ENCODE peak calls at places on chromosome 20, in four cellular contexts. T is non-pigmented ciliary epithelial cell, O is AG10803, F is substantia nigra. I is an unnamed sample.

GRCh38 chr20:21518292-21518991 is 4.6 kb upstream of the NKX2-2 start:
- DNase-seq in T (no peak), O (no peak), F (no peak), I (no peak)

GRCh38 chr20:44586986-44587980 is 4.9 kb downstream of the PKIG start:
- DNase-seq in T (no peak), F (no peak), O (no peak), I (no peak)

GRCh38 chr20:35598899-35599775 is 16.5 kb upstream of the SPAG4 start:
- DNase-seq in F (no peak), T (no peak), O (no peak), I (no peak)

GRCh38 chr20:1898496-1899168 is 3.4 kb downstream of the SIRPA start:
- DNase-seq in T (no peak), O (no peak), F (no peak), I (no peak)

GRCh38 chr20:18390201-18390600 is 76.6 kb downstream of the DZANK1 start:
- DNase-seq in O (no peak), T (no peak), F (no peak), I (no peak)

GRCh38 chr20:5189917-5190316 is 63.1 kb downstream of the CDS2 start:
- DNase-seq in T (no peak), F (no peak), O (no peak), I (no peak)

GRCh38 chr20:57559286-57559627 is 1.7 kb upstream of the PCK1 start:
- DNase-seq in O (no peak), F (no peak), T (no peak), I (no peak)

GRCh38 chr20:46150982-46151381 is 32.9 kb downstream of the CD40 start:
- DNase-seq in O (no peak), F (peak), T (no peak), I (no peak)

GRCh38 chr20:43318749-43319148 is 129.0 kb upstream of the PTPRT start:
- DNase-seq in T (no peak), F (no peak), O (no peak), I (no peak)

GRCh38 chr20:19108181-19108580 is 104.3 kb upstream of the SLC24A3 start:
- DNase-seq in F (no peak), T (no peak), O (no peak), I (no peak)

GRCh38 chr20:54221996-54222890 is 14.4 kb downstream of the PFDN4 start:
- DNase-seq in O (peak), T (no peak), F (no peak), I (no peak)

GRCh38 chr20:34547844-34548613 is 10.5 kb upstream of the MAP1LC3A start:
- DNase-seq in F (no peak), T (no peak), O (no peak), I (no peak)

GRCh38 chr20:34312024-34312460 is 8.9 kb upstream of the AHCY start:
- DNase-seq in O (no peak), T (no peak), F (peak), I (no peak)

GRCh38 chr20:38877483-38877882 is 48.7 kb upstream of the FAM83D start:
- DNase-seq in F (no peak), O (no peak), T (no peak), I (no peak)

GRCh38 chr20:33262658-33263065 is 20.4 kb upstream of the BPIFB1 start:
- DNase-seq in T (peak), O (peak), F (peak), I (no peak)

GRCh38 chr20:59309218-59309617 is 8.8 kb downstream of the EDN3 start:
- DNase-seq in T (no peak), O (no peak), F (no peak), I (no peak)

GRCh38 chr20:61628901-61629300 is 376.8 kb downstream of the CDH4 start:
- DNase-seq in F (no peak), O (no peak), T (no peak), I (no peak)

GRCh38 chr20:19992996-19993908 is 23.9 kb upstream of the NAA20 start:
- DNase-seq in T (peak), F (peak), O (peak), I (peak)

GRCh38 chr20:37323985-37324384 is 22.0 kb upstream of the SRC start:
- DNase-seq in T (peak), F (no peak), O (peak), I (no peak)